ENCODE peak calls at places on chromosomes 12 and 14, in eight cellular contexts. J is IMR-90, V is stomach, P is progenitor cell of endocrine pancreas, W is psoas muscle, H is activated B cell treated with CpG ODN at 0.5 μM for 24 hours, R is Caco-2, M is cardiac fibroblast. B is an unnamed sample.

GRCh38 chr14:100256339-100256895 is 17.5 kb downstream of the YY1 start:
- DNase-seq in V (no peak), H (no peak), P (no peak), R (no peak), M (no peak), J (no peak), W (no peak), B (no peak)

GRCh38 chr12:67748761-67749075 is 100.2 kb downstream of the DYRK2 start:
- DNase-seq in W (no peak), P (no peak), R (peak), J (peak), H (no peak), M (peak), V (no peak), B (no peak)

GRCh38 chr12:42129595-42130204 is 15.0 kb downstream of the GXYLT1 start:
- DNase-seq in W (no peak), M (peak), V (no peak), J (peak), H (no peak), P (no peak), R (peak), B (peak)

GRCh38 chr14:52069617-52070431 is 965 bp upstream of the NID2 start:
- DNase-seq in R (no peak), W (no peak), H (no peak), P (no peak), J (peak), V (no peak), M (peak), B (no peak)

GRCh38 chr14:60008042-60008441 is 83.7 kb upstream of the PCNX4 start:
- DNase-seq in P (no peak), W (no peak), V (no peak), J (no peak), M (peak), H (no peak), R (no peak), B (no peak)

GRCh38 chr14:68842298-68842697 is 49.4 kb upstream of the ZFP36L1 start:
- DNase-seq in M (no peak), W (no peak), R (no peak), P (no peak), J (peak), H (no peak), V (no peak), B (no peak)

GRCh38 chr12:67202344-67203012 is 66.7 kb upstream of the CAND1 start:
- DNase-seq in P (no peak), M (no peak), R (no peak), W (no peak), J (no peak), V (no peak), H (no peak), B (no peak)

GRCh38 chr12:53325539-53326061 is 4.2 kb upstream of the AAAS start:
- DNase-seq in M (no peak), H (peak), P (no peak), W (peak), J (no peak), V (peak), R (no peak), B (no peak)

GRCh38 chr14:102095231-102095870 is 8.5 kb upstream of the HSP90AA1 start:
- DNase-seq in H (no peak), W (no peak), M (peak), R (no peak), P (no peak), V (no peak), J (peak), B (no peak)

GRCh38 chr12:93960521-93960920 is 187.9 kb upstream of the PLXNC1 start:
- DNase-seq in M (no peak), R (no peak), W (no peak), P (no peak), V (no peak), H (no peak), J (peak), B (no peak)

GRCh38 chr12:111102062-111102735 is 181.8 kb upstream of the MYL2 start:
- DNase-seq in R (no peak), J (no peak), P (no peak), H (no peak), V (no peak), W (no peak), M (no peak), B (no peak)

GRCh38 chr14:31059152-31059924 is 33.2 kb upstream of the STRN3 start:
- DNase-seq in M (peak), J (peak), V (peak), R (peak), P (no peak), W (peak), H (no peak), B (no peak)

GRCh38 chr12:107511292-107511691 is 174.3 kb upstream of the PWP1 start:
- DNase-seq in M (peak), P (no peak), R (no peak), W (no peak), V (no peak), H (no peak), J (peak), B (no peak)

GRCh38 chr14:104035300-104035699 is 50.2 kb upstream of the ASPG start:
- DNase-seq in P (no peak), W (no peak), H (no peak), R (no peak), J (no peak), M (no peak), V (no peak), B (no peak)

GRCh38 chr12:100955139-100955538 is 160.6 kb downstream of the ANO4 start:
- DNase-seq in R (no peak), J (peak), P (no peak), V (no peak), W (no peak), M (peak), H (no peak), B (no peak)

GRCh38 chr12:69243099-69244084 is 4.0 kb downstream of the CPSF6 start:
- DNase-seq in V (no peak), W (no peak), M (no peak), H (no peak), P (no peak), J (no peak), R (no peak), B (no peak)

GRCh38 chr14:94028450-94028826 is 2.3 kb downstream of the OTUB2 start:
- DNase-seq in M (peak), J (peak), R (no peak), P (no peak), V (no peak), W (peak), H (no peak), B (no peak)

GRCh38 chr12:98449601-98450000 is 65.8 kb upstream of the TMPO start:
- DNase-seq in H (no peak), W (no peak), R (no peak), V (no peak), M (no peak), J (no peak), P (no peak), B (no peak)

GRCh38 chr14:105165134-105165704 is 3.4 kb downstream of the JAG2 start:
- DNase-seq in J (no peak), W (no peak), V (no peak), M (no peak), R (no peak), H (no peak), P (no peak), B (no peak)

GRCh38 chr14:23439107-23439835 is 3.8 kb upstream of the MYH7 start:
- DNase-seq in H (no peak), M (no peak), W (no peak), P (no peak), R (no peak), V (no peak), J (no peak), B (no peak)

GRCh38 chr12:123150273-123150803 is 552 bp downstream of the PITPNM2 start:
- DNase-seq in J (no peak), P (peak), M (no peak), H (peak), V (no peak), W (peak), R (no peak), B (no peak)

GRCh38 chr14:46197856-46198255 is 453.7 kb downstream of the RPL10L start:
- DNase-seq in P (no peak), W (no peak), R (no peak), M (no peak), V (no peak), H (no peak), J (no peak), B (no peak)

GRCh38 chr14:71371711-71372396 is 464.6 kb downstream of the PCNX1 start:
- DNase-seq in W (no peak), J (peak), V (no peak), P (no peak), H (no peak), M (peak), R (no peak), B (no peak)

GRCh38 chr12:84786622-84787021 is 126.0 kb downstream of the SLC6A15 start:
- DNase-seq in M (no peak), V (no peak), J (no peak), W (no peak), R (no peak), H (no peak), P (no peak), B (no peak)

GRCh38 chr12:113439606-113440030 is 17.4 kb downstream of the SDSL start:
- DNase-seq in V (peak), H (no peak), P (peak), J (peak), W (no peak), R (peak), M (peak), B (no peak)

GRCh38 chr12:76455582-76456345 is 103.8 kb downstream of the OSBPL8 start:
- DNase-seq in R (peak), H (no peak), M (peak), W (no peak), J (peak), V (no peak), P (no peak), B (peak)

GRCh38 chr14:67941456-67942018 is 122.0 kb downstream of the RAD51B start:
- DNase-seq in P (no peak), R (no peak), H (no peak), J (peak), V (no peak), W (no peak), M (no peak), B (no peak)

GRCh38 chr14:71266994-71267636 is 359.9 kb downstream of the PCNX1 start:
- DNase-seq in W (no peak), J (peak), V (no peak), R (no peak), H (no peak), P (no peak), M (peak), B (no peak)

GRCh38 chr12:779745-780734 is 27.7 kb downstream of the WNK1 start:
- DNase-seq in W (no peak), R (no peak), J (peak), M (peak), V (no peak), P (no peak), H (no peak), B (no peak)

GRCh38 chr12:54412786-54413185 is 6.3 kb downstream of the ITGA5 start:
- DNase-seq in W (no peak), V (no peak), P (no peak), J (no peak), M (no peak), R (no peak), H (no peak), B (no peak)

GRCh38 chr14:33393155-33393894 is 454.6 kb downstream of the NPAS3 start:
- DNase-seq in J (no peak), P (no peak), R (no peak), V (no peak), W (no peak), M (no peak), H (no peak), B (no peak)

GRCh38 chr12:110689601-110690430 is 901 bp upstream of the HVCN1 start:
- DNase-seq in W (peak), J (no peak), V (peak), H (peak), R (no peak), P (no peak), M (peak), B (no peak)

GRCh38 chr12:47808049-47808448 is 11.7 kb downstream of the HDAC7 start:
- DNase-seq in J (peak), P (no peak), R (no peak), H (peak), V (no peak), M (peak), W (peak), B (no peak)

GRCh38 chr14:68011629-68012028 is 192.1 kb downstream of the RAD51B start:
- DNase-seq in J (peak), V (no peak), M (peak), H (no peak), W (no peak), P (no peak), R (no peak), B (peak)

GRCh38 chr14:103198429-103199140 is 75.3 kb downstream of the TNFAIP2 start:
- DNase-seq in J (peak), W (no peak), P (no peak), H (no peak), M (peak), R (peak), V (no peak), B (no peak)

GRCh38 chr12:132936163-132936562 is 19.9 kb downstream of the ZNF605 start:
- DNase-seq in P (no peak), J (no peak), H (no peak), W (no peak), R (no peak), V (no peak), M (no peak), B (no peak)

GRCh38 chr12:77615331-77615730 is 215.4 kb upstream of the NAV3 start:
- DNase-seq in P (no peak), W (no peak), H (no peak), V (no peak), J (no peak), M (peak), R (no peak), B (peak)
- TF ChIP-seq CTCF in P (peak), W (no peak), H (no peak), V (no peak), J (peak), M (no peak), R (no peak), B (peak)

DNA sequence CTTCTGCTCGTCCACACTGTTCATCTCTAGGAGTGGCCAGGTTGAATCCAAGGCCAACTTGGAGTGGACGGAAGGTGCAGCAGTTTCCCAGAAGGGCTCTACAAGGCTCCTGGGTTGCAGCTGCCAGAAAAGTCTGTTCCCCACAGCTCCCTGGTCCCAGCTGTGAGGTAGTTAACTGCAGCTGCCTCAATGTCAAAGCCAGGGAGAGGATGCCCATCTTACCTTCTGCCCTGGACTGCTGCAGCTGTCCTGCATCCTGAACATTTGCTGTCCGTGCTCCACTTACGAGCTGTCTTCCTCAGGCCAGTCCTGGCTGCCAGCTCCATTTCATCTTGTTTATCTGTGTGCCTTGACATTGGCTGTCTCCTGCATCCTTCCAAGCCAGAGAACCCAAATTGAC is 227.3 kb downstream of the SLC41A2 start:
- DNase-seq in M (no peak), P (no peak), W (no peak), J (no peak), H (no peak), V (no peak), R (no peak), B (no peak)
- TF ChIP-seq CTCF in M (no peak), P (no peak), W (no peak), J (no peak), H (no peak), V (no peak), R (no peak), B (no peak)

DNA sequence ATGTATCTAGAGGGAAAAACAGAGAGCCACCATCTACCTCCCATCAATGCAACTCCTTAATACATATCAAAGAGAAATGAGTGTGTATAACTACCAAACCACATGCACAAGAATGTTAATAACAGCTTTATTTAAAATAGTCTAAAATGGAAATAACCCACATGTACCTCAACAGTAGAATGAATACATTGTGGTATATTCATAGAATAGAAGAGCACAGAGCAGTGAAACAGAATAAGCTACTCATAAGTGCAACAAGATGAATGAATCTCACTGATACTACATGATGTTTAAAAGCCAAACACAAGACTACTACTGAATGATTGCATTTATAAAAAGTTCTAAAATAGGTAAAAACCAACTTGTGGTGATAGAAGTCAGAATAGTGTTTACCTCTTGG is 232.5 kb downstream of the BTG1 start:
- DNase-seq in W (no peak), M (no peak), H (no peak), R (no peak), J (no peak), V (no peak), P (no peak), B (no peak)
- TF ChIP-seq CTCF in W (no peak), M (no peak), H (no peak), R (no peak), J (no peak), V (no peak), P (no peak), B (no peak)

DNA sequence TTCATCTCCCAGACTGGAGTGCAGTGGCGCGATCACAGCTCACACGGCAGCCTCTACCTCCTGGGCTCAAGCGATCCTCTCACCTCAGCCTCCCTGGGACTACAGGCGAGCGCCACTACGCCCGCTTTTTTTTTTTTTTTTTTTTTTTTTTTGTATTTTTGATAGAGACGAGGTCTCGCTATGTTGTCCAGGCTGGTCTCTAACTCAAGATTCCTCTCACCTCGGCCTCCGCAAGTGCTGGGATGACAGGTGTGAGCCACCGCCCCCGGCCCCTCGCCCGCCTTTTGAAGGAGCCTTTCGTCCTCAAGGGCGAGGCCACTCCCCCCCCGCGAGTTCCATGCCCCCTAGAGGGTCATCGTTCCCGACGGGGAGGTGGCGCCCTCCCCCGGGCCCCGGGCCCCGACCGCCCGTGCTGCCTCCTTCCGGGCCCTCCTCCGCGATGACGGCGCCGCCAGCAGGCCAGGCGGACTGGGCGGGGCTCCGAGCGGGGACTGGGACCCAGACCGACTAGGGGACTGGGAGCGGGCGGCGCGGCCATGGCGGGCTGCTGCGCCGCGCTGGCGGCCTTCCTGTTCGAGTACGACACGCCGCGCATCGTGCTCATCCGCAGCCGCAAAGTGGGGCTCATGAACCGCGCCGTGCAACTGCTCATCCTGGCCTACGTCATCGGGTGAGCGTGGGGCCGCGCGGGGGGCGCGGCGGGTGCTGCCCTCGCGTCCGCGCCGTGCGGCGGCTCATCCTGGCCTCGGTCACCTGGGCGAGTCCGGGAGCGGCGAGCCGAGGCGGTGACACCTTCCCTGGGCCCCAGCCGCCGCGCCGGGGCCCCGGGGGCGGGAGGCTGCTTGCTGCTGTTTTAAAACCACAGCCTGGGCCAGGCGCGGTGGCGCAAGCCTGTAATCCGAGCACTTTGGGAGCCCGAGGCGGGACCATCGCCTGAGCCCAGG is at the start of gene P2RX4:
- DNase-seq in H (peak), V (peak), P (peak), M (peak), R (peak), W (peak), J (peak), B (peak)
- TF ChIP-seq CTCF in H (no peak), V (no peak), P (peak), M (peak), R (no peak), W (no peak), J (peak), B (peak)

B was measured in LNCaP clone FGC.